ENCODE peak calls at places on chromosome 1, in five cellular contexts. E is trophoblast cell, P is neuronal stem cell, W is IMR-90, S is H1. K is an unnamed sample.

GRCh38 chr1:46094454-46094853 is 38.0 kb downstream of the PIK3R3 start:
- DNase-seq in E (no peak), P (no peak), W (peak; percentile 20), S (no peak), K (no peak)

GRCh38 chr1:200302192-200302892 is 107.5 kb downstream of the ZNF281 start:
- DNase-seq in E (peak; percentile 41), P (no peak), W (peak; percentile 47), S (peak; percentile 64), K (peak; percentile 65)

GRCh38 chr1:26094677-26095383 is 16.8 kb upstream of the PDIK1L start:
- DNase-seq in E (peak; percentile 95), P (no peak), W (no peak), S (peak; percentile 76), K (peak; percentile 42)

GRCh38 chr1:153430561-153430960 is 14.2 kb downstream of the S100A7A start:
- DNase-seq in E (no peak), P (no peak), W (no peak), S (peak; percentile 40), K (no peak)

GRCh38 chr1:63537940-63538339 is 14.6 kb downstream of the EFCAB7 start:
- DNase-seq in E (peak; percentile 11), P (no peak), W (peak; percentile 15), S (no peak), K (peak; percentile 8)

GRCh38 chr1:201946224-201946908 is at the start of gene LMOD1:
- DNase-seq in E (peak; percentile 76), P (peak; percentile 86), W (peak; percentile 98), S (peak; percentile 84), K (peak; percentile 96)

GRCh38 chr1:218656301-218657037 is 311.3 kb downstream of the TGFB2 start:
- DNase-seq in E (no peak), P (no peak), W (no peak), S (no peak), K (no peak)

GRCh38 chr1:207304710-207305151 is 16.7 kb upstream of the CD55 start:
- DNase-seq in E (no peak), P (no peak), W (peak; percentile 74), S (no peak), K (no peak)

GRCh38 chr1:170929835-170930554 is 5.3 kb upstream of the MROH9 start:
- DNase-seq in E (peak; percentile 71), P (peak; percentile 55), W (peak; percentile 66), S (no peak), K (peak; percentile 63)

GRCh38 chr1:172499636-172500141 is 33.3 kb upstream of the SUCO start:
- DNase-seq in E (peak; percentile 63), P (no peak), W (no peak), S (no peak), K (no peak)

GRCh38 chr1:11800391-11800755 is 5.4 kb downstream of the MTHFR start:
- DNase-seq in E (no peak), P (no peak), W (no peak), S (no peak), K (no peak)

GRCh38 chr1:245809361-245809760 is 654.6 kb downstream of the KIF26B start:
- DNase-seq in E (peak; percentile 64), P (no peak), W (no peak), S (peak; percentile 40), K (no peak)

GRCh38 chr1:52571783-52572182 is 18.9 kb upstream of the TUT4 start:
- DNase-seq in E (no peak), P (no peak), W (peak; percentile 11), S (no peak), K (peak; percentile 16)

GRCh38 chr1:32754282-32755097 is 51.9 kb upstream of the SYNC start:
- DNase-seq in E (peak; percentile 47), P (peak; percentile 85), W (peak; percentile 42), S (no peak), K (peak; percentile 46)

GRCh38 chr1:1891349-1892078 is 627 bp upstream of the GNB1 start:
- DNase-seq in E (peak; percentile 39), P (peak; percentile 51), W (peak; percentile 45), S (no peak), K (peak; percentile 79)

GRCh38 chr1:17633654-17634053 is 94.2 kb downstream of the ARHGEF10L start:
- DNase-seq in E (peak; percentile 69), P (no peak), W (peak; percentile 79), S (no peak), K (no peak)

GRCh38 chr1:57727121-57727520 is 303.3 kb upstream of the DAB1 start:
- DNase-seq in E (no peak), P (no peak), W (no peak), S (no peak), K (no peak)

GRCh38 chr1:163980391-163980790 is 578.6 kb upstream of the PBX1 start:
- DNase-seq in E (no peak), P (no peak), W (no peak), S (no peak), K (no peak)

GRCh38 chr1:56837244-56837926 is 17.2 kb upstream of the C8A start:
- DNase-seq in E (no peak), P (no peak), W (no peak), S (no peak), K (no peak)

GRCh38 chr1:8430476-8430875 is 112.6 kb downstream of the SLC45A1 start:
- DNase-seq in E (no peak), P (no peak), W (no peak), S (no peak), K (no peak)

GRCh38 chr1:151061704-151062103 is 1.5 kb downstream of the MLLT11 start:
- DNase-seq in E (no peak), P (no peak), W (no peak), S (no peak), K (no peak)
- H3K36me3 ChIP-seq in E (peaks cover 15% of the 10 kb centered on the region), P (peaks cover 41% of the 10 kb centered on the region), W (peaks cover 5% of the 10 kb centered on the region), S (no peaks in the 10 kb centered on the region), K (peaks cover 9% of the 10 kb centered on the region)

DNA sequence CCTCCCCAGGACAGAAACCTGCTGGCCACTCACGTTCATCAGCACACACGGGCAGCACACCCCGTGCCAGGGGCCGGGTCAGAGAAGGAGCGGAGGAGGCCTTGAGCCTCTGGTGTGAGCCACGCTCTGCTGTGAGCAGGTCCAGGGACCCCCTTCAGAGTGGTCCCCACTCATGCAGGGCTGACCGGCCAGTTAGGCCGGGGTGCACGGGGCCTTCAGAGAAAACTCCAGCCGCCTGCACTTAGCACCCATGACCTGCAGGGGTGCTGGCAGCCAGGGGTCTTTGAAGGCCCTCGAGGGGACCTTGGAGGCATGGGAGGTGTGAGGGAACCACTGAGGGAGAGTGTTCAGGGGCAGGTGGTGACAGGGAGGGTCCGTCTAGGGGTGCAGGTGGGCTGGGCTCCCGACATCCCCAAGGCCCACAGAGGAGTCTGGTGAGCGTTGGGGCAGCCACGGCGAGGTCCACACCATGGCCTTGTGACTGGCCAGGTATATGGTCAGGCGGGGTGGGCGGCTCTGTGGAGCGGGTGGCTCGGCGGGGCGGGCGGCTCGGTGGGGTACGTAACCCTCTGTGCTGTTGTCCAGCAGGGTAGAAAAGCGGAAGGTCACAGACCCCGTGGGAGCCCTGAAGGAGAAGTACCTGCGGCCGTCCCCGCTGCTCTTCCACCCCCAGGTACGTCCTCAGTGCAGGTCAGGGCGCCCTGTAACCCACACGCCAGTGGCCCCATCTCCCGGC is 40.3 kb upstream of the ARHGEF16 start:
- DNase-seq in E (no peak), P (no peak), W (no peak), S (no peak), K (no peak)
- H3K14ac ChIP-seq in E (no peak overlapping the region), P (peak overlapping the region; percentile 21), W (no peak overlapping the region), S (no peak overlapping the region), K (no peak overlapping the region)

GRCh38 chr1:19222979-19223824 is 13.1 kb upstream of the UBR4 start:
- DNase-seq in E (no peak), P (no peak), W (peak; percentile 71), S (no peak), K (no peak)

GRCh38 chr1:19219451-19219850 is 9.4 kb upstream of the UBR4 start:
- DNase-seq in E (no peak), P (no peak), W (no peak), S (no peak), K (no peak)

GRCh38 chr1:19222573-19222972 is 12.5 kb upstream of the UBR4 start:
- DNase-seq in E (no peak), P (no peak), W (no peak), S (no peak), K (no peak)

GRCh38 chr1:19220080-19220846 is 10.2 kb upstream of the UBR4 start:
- DNase-seq in E (no peak), P (no peak), W (no peak), S (no peak), K (no peak)

GRCh38 chr1:19220991-19221390 is 10.9 kb upstream of the UBR4 start:
- DNase-seq in E (no peak), P (no peak), W (peak; percentile 66), S (no peak), K (peak; percentile 43)
- H3K36me3 ChIP-seq in E (peaks cover 48% of the 10 kb centered on the region), P (peaks cover 100% of the 10 kb centered on the region), W (peaks cover 55% of the 10 kb centered on the region), S (peaks cover 63% of the 10 kb centered on the region), K (peaks cover 98% of the 10 kb centered on the region)

GRCh38 chr1:155002479-155003226 is at the start of gene ZBTB7B:
- DNase-seq in E (peak; percentile 50), P (no peak), W (no peak), S (no peak), K (peak; percentile 66)
- H3K14ac ChIP-seq in E (peak within 1 kb of the TSS; percentile 98), P (peak within 1 kb of the TSS; percentile 94), W (peak within 1 kb of the TSS; percentile 100), S (peak within 1 kb of the TSS; percentile 11), K (no peak within 1 kb of the TSS)

DNA sequence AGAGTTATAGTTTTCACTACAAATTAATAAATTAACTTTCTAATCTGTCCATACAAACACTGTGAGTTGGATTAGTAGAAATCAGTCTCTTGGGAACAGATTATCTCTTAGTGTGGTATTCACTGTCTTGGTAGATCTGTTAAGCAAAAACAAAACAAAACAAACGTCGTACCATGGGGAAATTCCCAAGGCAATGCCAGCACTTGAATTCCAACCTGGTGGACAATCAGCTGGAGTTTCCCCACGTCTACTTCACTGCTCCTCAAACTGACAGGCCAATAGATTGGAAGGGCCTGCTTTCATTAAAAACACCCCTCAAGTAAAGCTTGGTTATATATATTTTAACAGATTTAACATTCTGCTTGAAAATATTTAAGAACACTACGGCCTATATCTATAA is 31.9 kb downstream of the GDAP2 start:
- DNase-seq in E (peak; percentile 55), P (no peak), W (peak; percentile 50), S (no peak), K (peak; percentile 42)
- H3K36me3 ChIP-seq in E (peaks cover 2% of the 10 kb centered on the region), P (peaks cover 78% of the 10 kb centered on the region), W (peaks cover 6% of the 10 kb centered on the region), S (peaks cover 15% of the 10 kb centered on the region), K (peaks cover 60% of the 10 kb centered on the region)

GRCh38 chr1:169896013-169896412 is 2.3 kb upstream of the SCYL3 start:
- DNase-seq in E (no peak), P (no peak), W (no peak), S (no peak), K (no peak)

GRCh38 chr1:169893645-169894423 is at the start of gene SCYL3:
- DNase-seq in E (peak; percentile 98), P (peak; percentile 95), W (peak; percentile 98), S (peak; percentile 88), K (peak; percentile 99)

GRCh38 chr1:169892176-169892818 is 1.4 kb downstream of the SCYL3 start:
- DNase-seq in E (no peak), P (no peak), W (no peak), S (no peak), K (no peak)

GRCh38 chr1:169892819-169893644 is 664 bp downstream of the SCYL3 start:
- DNase-seq in E (peak; percentile 53), P (no peak), W (peak; percentile 27), S (no peak), K (peak; percentile 59)

GRCh38 chr1:169894424-169895145 is 889 bp upstream of the SCYL3 start:
- DNase-seq in E (peak; percentile 36), P (no peak), W (no peak), S (no peak), K (no peak)
- H3K14ac ChIP-seq in E (peak overlapping the region; percentile 59), P (no peak overlapping the region), W (peak overlapping the region; percentile 73), S (no peak overlapping the region), K (no peak overlapping the region)

K was measured in mesenchymal stem cell.